ENCODE peak calls at places on chromosome 7, in four cellular contexts. E is A549, B is upper lobe of right lung, F is astrocyte. T is an unnamed sample.

GRCh38 chr7:82443044-82443800 is at the start of gene CACNA2D1:
- DNase-seq in E (peak; percentile 43), B (peak; percentile 73), F (no peak), T (peak; percentile 79)

GRCh38 chr7:4683884-4684565 is 1.9 kb downstream of the FOXK1 start:
- DNase-seq in E (no peak), B (peak; percentile 77), F (peak; percentile 73), T (peak; percentile 25)

GRCh38 chr7:126799541-126799940 is 453.2 kb downstream of the GRM8 start:
- DNase-seq in E (no peak), B (no peak), F (no peak), T (no peak)

GRCh38 chr7:76318488-76319353 is 16.2 kb downstream of the HSPB1 start:
- DNase-seq in E (peak; percentile 95), B (peak; percentile 83), F (peak; percentile 82), T (peak; percentile 56)

GRCh38 chr7:90551036-90551435 is 45.1 kb upstream of the CDK14 start:
- DNase-seq in E (no peak), B (no peak), F (no peak), T (no peak)

GRCh38 chr7:38309555-38309954 is 36.1 kb upstream of the TARP start:
- DNase-seq in E (no peak), B (no peak), F (no peak), T (no peak)

GRCh38 chr7:80155374-80155773 is 20.7 kb downstream of the GNAI1 start:
- DNase-seq in E (no peak), B (no peak), F (no peak), T (no peak)

GRCh38 chr7:82419200-82419599 is 24.4 kb downstream of the CACNA2D1 start:
- DNase-seq in E (no peak), B (no peak), F (no peak), T (no peak)

GRCh38 chr7:81788241-81788640 is 18.4 kb upstream of the HGF start:
- DNase-seq in E (no peak), B (no peak), F (no peak), T (no peak)

GRCh38 chr7:142711722-142712616 is 37.3 kb upstream of the PRSS1 start:
- DNase-seq in E (peak; percentile 15), B (no peak), F (peak; percentile 10), T (peak; percentile 45)

GRCh38 chr7:99083068-99083651 is 60.7 kb downstream of the SMURF1 start:
- DNase-seq in E (no peak), B (no peak), F (peak; percentile 29), T (peak; percentile 38)

GRCh38 chr7:89837515-89837914 is 316.8 kb upstream of the STEAP1 start:
- DNase-seq in E (no peak), B (no peak), F (peak; percentile 4), T (peak; percentile 12)

GRCh38 chr7:22499044-22499443 is 944 bp downstream of the STEAP1B start:
- DNase-seq in E (no peak), B (no peak), F (no peak), T (no peak)

GRCh38 chr7:83782628-83783027 is 133.7 kb upstream of the SEMA3E start:
- DNase-seq in E (no peak), B (no peak), F (peak; percentile 14), T (no peak)

GRCh38 chr7:86012955-86013354 is 630.8 kb upstream of the GRM3 start:
- DNase-seq in E (no peak), B (no peak), F (no peak), T (no peak)

GRCh38 chr7:29146888-29147609 is 712 bp upstream of the CPVL start:
- DNase-seq in E (no peak), B (no peak), F (peak; percentile 6), T (no peak)

GRCh38 chr7:117393781-117394180 is 33.5 kb downstream of the ASZ1 start:
- DNase-seq in E (no peak), B (no peak), F (no peak), T (no peak)

GRCh38 chr7:136403591-136403990 is 426.4 kb upstream of the MTPN start:
- DNase-seq in E (no peak), B (no peak), F (no peak), T (no peak)

GRCh38 chr7:69429817-69430501 is 168.3 kb upstream of the AUTS2 start:
- DNase-seq in E (no peak), B (no peak), F (peak; percentile 71), T (no peak)

GRCh38 chr7:99092064-99092720 is 51.7 kb downstream of the SMURF1 start:
- DNase-seq in E (no peak), B (no peak), F (no peak), T (no peak)

GRCh38 chr7:44615149-44615611 is 8.8 kb downstream of the OGDH start:
- DNase-seq in E (no peak), B (no peak), F (peak; percentile 17), T (no peak)

DNA sequence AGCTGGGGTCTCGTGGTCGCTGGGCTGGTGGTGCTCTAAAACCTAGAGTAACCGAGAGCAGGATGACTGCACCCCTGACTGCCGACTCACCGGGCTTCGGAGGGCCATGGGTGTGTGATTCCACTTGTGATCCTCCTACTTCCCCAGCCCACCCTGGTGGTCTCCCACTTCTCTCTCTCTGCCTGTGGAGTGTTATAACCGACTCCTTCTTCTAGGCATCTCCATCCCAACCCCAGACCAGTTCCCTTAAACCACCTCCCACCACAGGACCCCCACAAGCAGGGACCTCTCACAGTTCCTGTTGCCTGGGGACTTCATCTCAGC is 52.4 kb downstream of the IKZF1 start:
- DNase-seq in E (no peak), B (no peak), F (no peak), T (no peak)
- H3K4me1 ChIP-seq in E (no peaks in the 10 kb centered on the region), B (no peaks in the 10 kb centered on the region), F (no peaks in the 10 kb centered on the region), T (peaks cover 2% of the 10 kb centered on the region)

GRCh38 chr7:106069471-106070200 is 42.5 kb downstream of the SYPL1 start:
- DNase-seq in E (no peak), B (no peak), F (no peak), T (no peak)
- H3K4me1 ChIP-seq in E (peaks cover 16% of the 10 kb centered on the region), B (peaks cover 57% of the 10 kb centered on the region), F (peaks cover 23% of the 10 kb centered on the region), T (peaks cover 13% of the 10 kb centered on the region)

GRCh38 chr7:106110238-106110560 is 1.9 kb downstream of the SYPL1 start:
- DNase-seq in E (no peak), B (no peak), F (no peak), T (peak; percentile 20)

GRCh38 chr7:106109521-106110237 is 2.4 kb downstream of the SYPL1 start:
- DNase-seq in E (no peak), B (no peak), F (no peak), T (no peak)

GRCh38 chr7:106110885-106111670 is 1.0 kb downstream of the SYPL1 start:
- DNase-seq in E (no peak), B (no peak), F (no peak), T (peak; percentile 20)

GRCh38 chr7:106111671-106112117 is 418 bp downstream of the SYPL1 start:
- DNase-seq in E (peak; percentile 50), B (peak; percentile 90), F (no peak), T (peak; percentile 83)

DNA sequence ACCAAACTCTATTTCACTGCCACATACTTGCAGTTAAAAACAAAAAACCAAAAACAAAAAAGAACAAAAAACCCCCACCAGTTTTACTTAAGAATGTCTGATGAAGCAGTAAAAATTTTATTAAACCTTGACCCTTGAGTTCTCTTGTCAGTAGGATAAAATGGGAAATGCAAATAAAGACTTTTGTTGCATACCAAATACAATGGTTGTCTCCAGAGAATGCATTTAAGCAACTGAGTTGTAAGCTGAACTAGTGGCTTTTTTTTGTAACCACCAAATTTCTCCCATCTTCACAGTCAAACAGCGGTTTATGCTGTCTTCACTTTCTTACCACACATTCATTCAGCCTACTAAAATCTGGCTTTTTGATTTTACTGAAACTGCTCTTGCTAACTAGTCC is 3.1 kb downstream of the SYPL1 start:
- DNase-seq in E (no peak), B (no peak), F (no peak), T (no peak)
- H3K4me1 ChIP-seq in E (peaks cover 28% of the 10 kb centered on the region), B (peaks cover 36% of the 10 kb centered on the region), F (peaks cover 6% of the 10 kb centered on the region), T (peaks cover 22% of the 10 kb centered on the region)

DNA sequence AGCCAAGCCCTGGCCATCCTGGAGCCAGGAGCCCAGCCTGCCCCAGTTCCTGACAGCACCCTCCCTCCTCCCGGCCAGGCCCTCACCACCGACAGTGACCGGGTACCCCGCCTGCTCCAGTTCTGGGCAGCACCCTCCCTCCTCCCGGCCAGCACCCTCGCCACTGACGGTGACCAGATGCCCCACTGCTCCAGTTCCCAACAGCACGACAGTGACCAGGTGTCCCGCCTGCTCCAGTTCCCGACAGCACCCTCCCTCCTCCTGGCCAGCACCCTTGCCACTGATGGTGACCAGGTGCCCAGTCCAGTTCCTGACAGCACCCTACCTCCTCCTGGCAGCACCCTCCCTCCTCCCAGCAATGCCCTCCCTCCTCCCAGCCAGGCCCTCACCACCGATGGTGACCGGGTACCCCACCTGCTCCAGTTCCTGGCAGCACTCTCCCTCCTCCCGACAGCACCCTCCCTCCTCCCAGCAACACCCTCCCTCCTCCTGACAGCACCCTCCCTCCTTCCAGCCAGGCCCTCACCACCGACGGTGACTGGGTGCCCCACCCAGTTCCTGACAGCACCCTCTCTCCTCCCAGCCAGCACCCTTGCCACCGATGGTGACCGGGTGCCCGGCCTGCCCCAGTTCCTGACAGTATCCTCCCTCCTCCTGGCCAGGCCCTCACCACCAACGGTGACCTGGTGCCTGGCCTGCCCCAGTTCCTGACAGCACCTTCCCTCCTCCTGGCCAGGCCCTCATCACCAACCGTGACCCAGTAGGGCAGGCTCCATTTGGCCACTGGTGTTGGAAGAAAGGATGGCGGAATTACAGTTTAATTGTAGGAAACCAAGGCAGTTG is 40.3 kb downstream of the VIPR2 start:
- DNase-seq in E (no peak), B (peak; percentile 59), F (no peak), T (no peak)
- H3K4me1 ChIP-seq in E (peaks cover 17% of the 10 kb centered on the region), B (peaks cover 3% of the 10 kb centered on the region), F (no peaks in the 10 kb centered on the region), T (no peaks in the 10 kb centered on the region)

DNA sequence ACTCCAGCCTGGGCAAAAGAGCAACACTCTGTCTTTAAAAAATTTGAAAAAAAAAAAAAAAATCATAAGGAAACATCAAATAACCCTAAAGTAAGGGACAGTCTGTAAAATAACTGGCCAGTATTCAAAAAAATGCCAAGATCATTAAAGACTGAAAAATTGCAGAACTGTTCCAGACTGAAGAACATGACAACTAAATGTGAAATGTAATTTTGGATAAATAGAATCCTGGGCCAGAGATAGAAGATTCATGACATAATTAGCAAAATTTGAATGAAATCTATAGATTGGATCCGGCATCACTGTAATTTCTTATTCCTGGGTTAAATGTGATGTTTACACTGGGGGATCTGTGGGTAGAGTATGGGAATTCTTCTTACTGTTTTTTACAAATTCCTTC is 3.0 kb downstream of the PSPH start:
- DNase-seq in E (no peak), B (peak; percentile 5), F (no peak), T (no peak)
- H3K4me1 ChIP-seq in E (peaks cover 56% of the 10 kb centered on the region), B (peaks cover 35% of the 10 kb centered on the region), F (peaks cover 18% of the 10 kb centered on the region), T (peaks cover 13% of the 10 kb centered on the region)

GRCh38 chr7:1951600-1951999 is 281.1 kb downstream of the MAD1L1 start:
- DNase-seq in E (no peak), B (no peak), F (no peak), T (no peak)

GRCh38 chr7:1952781-1953180 is 280.0 kb downstream of the MAD1L1 start:
- DNase-seq in E (no peak), B (no peak), F (no peak), T (no peak)

GRCh38 chr7:1954366-1955004 is 278.3 kb downstream of the MAD1L1 start:
- DNase-seq in E (no peak), B (no peak), F (no peak), T (no peak)

GRCh38 chr7:1952169-1952760 is 280.5 kb downstream of the MAD1L1 start:
- DNase-seq in E (no peak), B (no peak), F (no peak), T (no peak)

GRCh38 chr7:1953199-1954190 is 279.2 kb downstream of the MAD1L1 start:
- DNase-seq in E (no peak), B (no peak), F (no peak), T (no peak)
- H3K4me1 ChIP-seq in E (no peaks in the 10 kb centered on the region), B (peaks cover 9% of the 10 kb centered on the region), F (peaks cover 2% of the 10 kb centered on the region), T (no peaks in the 10 kb centered on the region)